ENCODE peak calls at places on chromosomes 1 and 21, in six cellular contexts. X, J, M, I, F and V are unnamed samples. For H3K36me3, H3K27me3 and H3K4me1, the result is how much of the 10 kb centered on the place peaks cover.

GRCh38 chr1:45329445-45329844 is 2.8 kb downstream of the HPDL start:
- DNase-seq in X (no peak), J (no peak), M (no peak), I (peak), F (no peak), V (no peak)

GRCh38 chr1:31605908-31606427 is 11.5 kb upstream of the HCRTR1 start:
- DNase-seq in X (no peak), J (no peak), M (peak), I (no peak), F (no peak), V (no peak)

GRCh38 chr1:106226550-106226949 is 829.9 kb upstream of the PRMT6 start:
- DNase-seq in X (no peak), J (no peak), M (no peak), I (no peak), F (no peak), V (no peak)

GRCh38 chr21:20443558-20444155 is 554.6 kb upstream of the NCAM2 start:
- DNase-seq in X (no peak), J (no peak), M (no peak), I (peak), F (no peak), V (no peak)

GRCh38 chr1:54728027-54728426 is 12.4 kb downstream of the TTC4 start:
- DNase-seq in X (no peak), J (no peak), M (no peak), I (no peak), F (no peak), V (no peak)

GRCh38 chr1:78650114-78650513 is 483 bp downstream of the IFI44 start:
- DNase-seq in X (no peak), J (no peak), M (peak), I (no peak), F (no peak), V (no peak)

GRCh38 chr1:192749349-192749748 is 59.5 kb upstream of the RGS2 start:
- DNase-seq in X (no peak), J (no peak), M (no peak), I (no peak), F (no peak), V (no peak)

GRCh38 chr1:216015116-216015515 is 408.1 kb downstream of the USH2A start:
- DNase-seq in X (no peak), J (no peak), M (no peak), I (no peak), F (no peak), V (no peak)

GRCh38 chr1:155273134-155273982 is at the start of gene CLK2:
- DNase-seq in X (peak), J (peak), M (peak), I (peak), F (peak), V (peak)

GRCh38 chr21:45538381-45539045 is 3.7 kb downstream of the SLC19A1 start:
- DNase-seq in X (peak), J (peak), M (no peak), I (no peak), F (no peak), V (no peak)

GRCh38 chr1:164320780-164321683 is 238.0 kb upstream of the PBX1 start:
- DNase-seq in X (peak), J (peak), M (peak), I (peak), F (no peak), V (no peak)

GRCh38 chr1:244057474-244058385 is 6.6 kb downstream of the ZBTB18 start:
- DNase-seq in X (no peak), J (no peak), M (no peak), I (no peak), F (no peak), V (no peak)

GRCh38 chr1:154574715-154575114 is 7.1 kb downstream of the CHRNB2 start:
- DNase-seq in X (no peak), J (no peak), M (peak), I (no peak), F (no peak), V (no peak)

GRCh38 chr21:43467785-43468184 is 40.9 kb upstream of the SIK1 start:
- DNase-seq in X (no peak), J (no peak), M (no peak), I (no peak), F (peak), V (peak)

GRCh38 chr1:187300093-187300492 is 471.3 kb downstream of the PLA2G4A start:
- DNase-seq in X (no peak), J (no peak), M (no peak), I (no peak), F (no peak), V (no peak)

GRCh38 chr1:28122183-28122582 is 33.8 kb upstream of the EYA3 start:
- DNase-seq in X (peak), J (no peak), M (peak), I (no peak), F (peak), V (no peak)

GRCh38 chr1:98991127-98992003 is 13.3 kb downstream of the PLPPR5 start:
- DNase-seq in X (no peak), J (no peak), M (peak), I (peak), F (no peak), V (no peak)

GRCh38 chr1:14415396-14415795 is 183.1 kb upstream of the KAZN start:
- DNase-seq in X (no peak), J (no peak), M (no peak), I (peak), F (no peak), V (no peak)

GRCh38 chr1:84705503-84705902 is 15.2 kb upstream of the SSX2IP start:
- DNase-seq in X (no peak), J (no peak), M (no peak), I (no peak), F (no peak), V (no peak)

GRCh38 chr1:33149453-33150190 is 32.2 kb downstream of the TRIM62 start:
- DNase-seq in X (no peak), J (no peak), M (no peak), I (no peak), F (no peak), V (no peak)

GRCh38 chr1:15137807-15138206 is 15.7 kb upstream of the TMEM51 start:
- DNase-seq in X (no peak), J (no peak), M (no peak), I (no peak), F (no peak), V (no peak)

GRCh38 chr1:222034790-222035189 is 292.9 kb upstream of the DUSP10 start:
- DNase-seq in X (no peak), J (no peak), M (peak), I (no peak), F (no peak), V (no peak)

GRCh38 chr1:55252942-55253589 is 37.9 kb upstream of the USP24 start:
- DNase-seq in X (peak), J (no peak), M (no peak), I (no peak), F (no peak), V (no peak)

GRCh38 chr1:16151985-16152384 is 3.9 kb downstream of the EPHA2 start:
- DNase-seq in X (no peak), J (no peak), M (no peak), I (no peak), F (no peak), V (no peak)
- H3K36me3 ChIP-seq in X (under half), J (under half), M (under half), I (under half), F (half or more), V (under half)

GRCh38 chr1:223242382-223242955 is 99.4 kb upstream of the TLR5 start:
- DNase-seq in X (no peak), J (no peak), M (no peak), I (no peak), F (peak), V (no peak)

GRCh38 chr1:223243441-223244050 is 100.5 kb upstream of the TLR5 start:
- DNase-seq in X (no peak), J (no peak), M (no peak), I (no peak), F (peak), V (no peak)

GRCh38 chr1:223244366-223245103 is 101.5 kb upstream of the TLR5 start:
- DNase-seq in X (no peak), J (no peak), M (no peak), I (no peak), F (peak), V (no peak)

GRCh38 chr1:223242971-223243370 is 99.9 kb upstream of the TLR5 start:
- DNase-seq in X (no peak), J (no peak), M (no peak), I (no peak), F (no peak), V (no peak)

DNA sequence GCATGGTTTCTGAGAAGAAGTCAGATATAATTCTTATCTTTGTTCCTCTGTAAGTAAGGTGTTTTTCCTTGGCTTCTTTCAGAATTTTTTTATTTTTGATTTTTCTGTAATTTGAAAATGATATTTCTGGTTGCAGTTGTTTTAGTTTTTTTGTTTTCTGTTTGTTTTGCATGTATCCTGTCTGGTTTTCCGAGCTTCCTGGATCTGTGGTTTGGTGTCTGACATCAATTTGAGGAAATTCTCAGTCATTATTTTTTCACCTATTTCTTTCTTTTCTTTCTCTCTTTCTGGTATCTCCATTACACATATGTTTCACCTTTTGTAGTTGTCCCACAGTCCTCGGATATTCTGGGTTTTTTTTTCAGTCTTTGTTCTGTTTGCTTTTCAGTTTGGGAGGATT is 97.1 kb upstream of the TLR5 start:
- DNase-seq in X (no peak), J (no peak), M (no peak), I (no peak), F (no peak), V (no peak)
- H3K27me3 ChIP-seq in X (under half), J (under half), M (under half), I (under half), F (under half), V (under half)

GRCh38 chr1:18940303-18941020 is 16.0 kb downstream of the IFFO2 start:
- DNase-seq in X (no peak), J (no peak), M (peak), I (no peak), F (no peak), V (no peak)

GRCh38 chr1:18941221-18942141 is 15.0 kb downstream of the IFFO2 start:
- DNase-seq in X (peak), J (no peak), M (peak), I (peak), F (peak), V (no peak)

GRCh38 chr1:18938707-18939070 is 17.8 kb downstream of the IFFO2 start:
- DNase-seq in X (no peak), J (no peak), M (no peak), I (no peak), F (no peak), V (no peak)

GRCh38 chr1:18938008-18938706 is 18.3 kb downstream of the IFFO2 start:
- DNase-seq in X (peak), J (no peak), M (no peak), I (no peak), F (peak), V (no peak)

GRCh38 chr1:18939398-18940302 is 16.8 kb downstream of the IFFO2 start:
- DNase-seq in X (peak), J (no peak), M (peak), I (no peak), F (no peak), V (no peak)
- H3K4me1 ChIP-seq in X (under half), J (half or more), M (under half), I (under half), F (under half), V (under half)

GRCh38 chr1:157119448-157119847 is 18.7 kb downstream of the ETV3 start:
- DNase-seq in X (no peak), J (no peak), M (no peak), I (no peak), F (no peak), V (no peak)

GRCh38 chr1:157119008-157119407 is 19.2 kb downstream of the ETV3 start:
- DNase-seq in X (no peak), J (no peak), M (no peak), I (no peak), F (no peak), V (no peak)

DNA sequence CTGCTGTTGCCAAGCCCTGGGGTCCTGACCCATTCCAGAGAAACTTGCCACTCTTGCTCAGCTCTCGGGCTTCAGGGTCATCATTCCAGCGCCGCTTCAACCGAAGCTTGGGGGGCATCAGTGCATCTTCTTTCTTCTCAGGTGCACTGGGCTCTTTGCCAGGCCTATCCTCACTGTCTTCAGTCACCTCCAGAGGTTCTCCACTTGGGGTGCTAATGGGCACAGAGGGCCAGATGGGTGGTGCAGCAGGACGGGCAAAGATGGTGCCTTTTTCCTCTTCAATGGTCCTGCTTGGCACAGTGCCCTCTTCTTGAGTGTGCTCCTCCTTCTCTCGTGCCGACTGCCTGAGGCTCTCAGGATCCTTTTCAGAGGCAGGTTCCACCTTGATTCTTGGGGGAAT is 13.3 kb downstream of the ETV3 start:
- DNase-seq in X (peak), J (no peak), M (no peak), I (no peak), F (no peak), V (no peak)
- H3K36me3 ChIP-seq in X (under half), J (half or more), M (half or more), I (under half), F (half or more), V (half or more)